ENCODE peak calls at places on chromosomes 4 and X, in eight cellular contexts. N is coronary artery, W is WERI-Rb-1, L is astrocyte of the spinal cord, O is cardiac muscle cell, J is esophagus squamous epithelium, D is K562, M is retinal pigment epithelial cell. K is an unnamed sample.

GRCh38 chr4:8735236-8736082 is 136.2 kb downstream of the HMX1 start:
- DNase-seq in N (no peak), W (no peak), L (no peak), O (no peak), J (no peak), D (no peak), M (no peak), K (no peak)

GRCh38 chrX:41449615-41450014 is 2.5 kb downstream of the NYX start:
- DNase-seq in N (no peak), W (no peak), L (peak), O (no peak), J (no peak), D (no peak), M (no peak), K (peak)

GRCh38 chrX:13287816-13288215 is 32.0 kb downstream of the ATXN3L start:
- DNase-seq in N (no peak), W (no peak), L (peak), O (peak), J (no peak), D (peak), M (peak), K (peak)

GRCh38 chr4:60682901-60683300 is 517.2 kb upstream of the ADGRL3 start:
- DNase-seq in N (no peak), W (no peak), L (peak), O (no peak), J (no peak), D (no peak), M (no peak), K (peak)

GRCh38 chrX:150017868-150018267 is 79.6 kb upstream of the EOLA2 start:
- DNase-seq in N (no peak), W (no peak), L (no peak), O (no peak), J (no peak), D (no peak), M (no peak), K (no peak)

GRCh38 chrX:12961191-12961718 is 13.7 kb upstream of the TMSB4X start:
- DNase-seq in N (no peak), W (no peak), L (no peak), O (no peak), J (no peak), D (no peak), M (no peak), K (peak)

GRCh38 chr4:169270810-169271691 is at the start of gene SH3RF1:
- DNase-seq in N (peak), W (peak), L (peak), O (peak), J (peak), D (peak), M (no peak), K (peak)

GRCh38 chrX:110384490-110384889 is 25.8 kb downstream of the RTL9 start:
- DNase-seq in N (no peak), W (no peak), L (peak), O (no peak), J (no peak), D (peak), M (no peak), K (peak)

GRCh38 chrX:108945883-108946523 is 209.6 kb upstream of the IRS4 start:
- DNase-seq in N (peak), W (no peak), L (no peak), O (no peak), J (no peak), D (no peak), M (no peak), K (no peak)

GRCh38 chr4:156475322-156475721 is 496.3 kb downstream of the PDGFC start:
- DNase-seq in N (no peak), W (no peak), L (peak), O (peak), J (no peak), D (no peak), M (peak), K (peak)

GRCh38 chr4:146165840-146166239 is 9.7 kb upstream of the LSM6 start:
- DNase-seq in N (no peak), W (no peak), L (peak), O (peak), J (no peak), D (no peak), M (no peak), K (peak)

GRCh38 chrX:29215251-29215650 is 628.0 kb downstream of the IL1RAPL1 start:
- DNase-seq in N (no peak), W (no peak), L (no peak), O (peak), J (no peak), D (no peak), M (no peak), K (peak)

GRCh38 chr4:1730532-1731135 is 9.3 kb downstream of the TACC3 start:
- DNase-seq in N (no peak), W (no peak), L (no peak), O (no peak), J (no peak), D (no peak), M (no peak), K (no peak)

GRCh38 chrX:109049903-109050302 is 313.5 kb upstream of the IRS4 start:
- DNase-seq in N (no peak), W (no peak), L (no peak), O (no peak), J (no peak), D (no peak), M (no peak), K (no peak)

GRCh38 chr4:10020871-10021676 is at the start of gene SLC2A9:
- DNase-seq in N (no peak), W (no peak), L (no peak), O (peak), J (no peak), D (no peak), M (no peak), K (peak)

GRCh38 chr4:71235321-71236206 is 103.3 kb upstream of the SLC4A4 start:
- DNase-seq in N (no peak), W (peak), L (no peak), O (no peak), J (no peak), D (no peak), M (peak), K (no peak)

GRCh38 chr4:121154103-121154515 is 10.0 kb downstream of the TNIP3 start:
- DNase-seq in N (no peak), W (no peak), L (no peak), O (no peak), J (no peak), D (no peak), M (no peak), K (no peak)

GRCh38 chr4:48970471-48970921 is 15.6 kb upstream of the CWH43 start:
- DNase-seq in N (no peak), W (no peak), L (peak), O (no peak), J (no peak), D (no peak), M (no peak), K (peak)

GRCh38 chrX:24955372-24955771 is 60.4 kb downstream of the ARX start:
- DNase-seq in N (no peak), W (no peak), L (no peak), O (no peak), J (no peak), D (no peak), M (no peak), K (no peak)

GRCh38 chrX:19912-20571 is 261.1 kb upstream of the PLCXD1 start:
- DNase-seq in N (peak), W (no peak), L (peak), O (no peak), J (no peak), D (peak), M (no peak), K (peak)

GRCh38 chrX:48531359-48531954 is 8.1 kb upstream of the TBC1D25 start:
- DNase-seq in N (no peak), W (no peak), L (peak), O (peak), J (no peak), D (peak), M (no peak), K (peak)

GRCh38 chr4:59994118-59994517 is 1206.0 kb upstream of the ADGRL3 start:
- DNase-seq in N (no peak), W (no peak), L (no peak), O (no peak), J (no peak), D (no peak), M (no peak), K (no peak)

GRCh38 chr4:142307857-142308256 is 538.2 kb downstream of the INPP4B start:
- DNase-seq in N (no peak), W (no peak), L (no peak), O (no peak), J (no peak), D (no peak), M (no peak), K (no peak)

GRCh38 chr4:74056114-74056857 is 17.8 kb upstream of the CXCL3 start:
- DNase-seq in N (no peak), W (no peak), L (peak), O (peak), J (no peak), D (peak), M (peak), K (peak)

GRCh38 chrX:150522494-150522893 is 45.9 kb upstream of the MTM1 start:
- DNase-seq in N (no peak), W (no peak), L (no peak), O (no peak), J (no peak), D (no peak), M (no peak), K (no peak)

GRCh38 chrX:153913211-153913610 is 8.7 kb downstream of the AVPR2 start:
- DNase-seq in N (no peak), W (peak), L (no peak), O (no peak), J (no peak), D (no peak), M (no peak), K (no peak)

GRCh38 chrX:46865281-46865680 is 28.4 kb downstream of the RP2 start:
- DNase-seq in N (no peak), W (no peak), L (peak), O (peak), J (no peak), D (no peak), M (peak), K (peak)

GRCh38 chr4:63637270-63637669 is 772.0 kb downstream of the TECRL start:
- DNase-seq in N (no peak), W (no peak), L (no peak), O (no peak), J (no peak), D (no peak), M (no peak), K (no peak)

GRCh38 chr4:115229873-115230272 is 116.5 kb upstream of the NDST4 start:
- DNase-seq in N (no peak), W (no peak), L (no peak), O (no peak), J (no peak), D (no peak), M (no peak), K (no peak)

DNA sequence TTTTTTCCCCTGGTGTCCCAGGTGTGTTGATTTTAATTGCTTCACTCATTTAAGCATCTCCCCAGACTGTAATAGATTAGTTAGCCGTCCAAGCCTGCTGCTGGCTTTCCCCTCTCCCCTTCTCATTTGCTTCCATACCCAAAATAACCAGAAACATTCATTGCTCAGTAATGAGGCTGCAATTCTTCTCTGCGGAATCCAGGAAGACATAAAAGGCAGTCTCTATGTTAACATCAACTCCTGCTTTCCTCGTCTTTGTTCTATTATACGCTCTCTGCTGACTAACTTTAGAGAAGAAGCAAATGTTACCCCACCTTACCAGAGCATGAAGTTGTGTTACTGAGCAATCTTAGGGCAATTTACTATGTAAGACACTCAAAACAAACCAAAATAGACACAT is 38.0 kb upstream of the SCRG1 start:
- DNase-seq in N (no peak), W (no peak), L (peak), O (no peak), J (no peak), D (no peak), M (no peak), K (no peak)
- TF ChIP-seq CTCF in N (no peak), W (no peak), L (no peak), O (no peak), J (no peak), D (no peak), M (no peak), K (no peak)

GRCh38 chrX:53287493-53288138 is 6.2 kb upstream of the IQSEC2 start:
- DNase-seq in N (no peak), W (no peak), L (peak), O (peak), J (no peak), D (no peak), M (no peak), K (peak)
- H3K4me3 ChIP-seq in N (peak), W (no peak), L (no peak), O (no peak), J (no peak), D (no peak), M (no peak), K (no peak)

GRCh38 chr4:52665592-52665991 is 6.5 kb upstream of the USP46 start:
- DNase-seq in N (no peak), W (no peak), L (no peak), O (no peak), J (no peak), D (no peak), M (no peak), K (peak)
- TF ChIP-seq CTCF in N (no peak), W (no peak), L (peak), O (peak), J (no peak), D (peak), M (peak), K (peak)

GRCh38 chrX:103586659-103587058 is 1.3 kb downstream of the TCEAL4 start:
- DNase-seq in N (no peak), W (no peak), L (no peak), O (no peak), J (no peak), D (no peak), M (no peak), K (no peak)
- H3K4me3 ChIP-seq in N (peak), W (no peak), L (peak), O (no peak), J (peak), D (no peak), M (peak), K (peak)

GRCh38 chr4:35459045-35459444 is 785.3 kb downstream of the ARAP2 start:
- DNase-seq in N (no peak), W (no peak), L (no peak), O (no peak), J (no peak), D (no peak), M (no peak), K (no peak)

GRCh38 chr4:35463251-35463952 is 780.9 kb downstream of the ARAP2 start:
- DNase-seq in N (no peak), W (peak), L (no peak), O (no peak), J (no peak), D (no peak), M (no peak), K (no peak)

GRCh38 chr4:35465096-35465495 is 779.2 kb downstream of the ARAP2 start:
- DNase-seq in N (no peak), W (no peak), L (no peak), O (no peak), J (no peak), D (no peak), M (peak), K (no peak)

DNA sequence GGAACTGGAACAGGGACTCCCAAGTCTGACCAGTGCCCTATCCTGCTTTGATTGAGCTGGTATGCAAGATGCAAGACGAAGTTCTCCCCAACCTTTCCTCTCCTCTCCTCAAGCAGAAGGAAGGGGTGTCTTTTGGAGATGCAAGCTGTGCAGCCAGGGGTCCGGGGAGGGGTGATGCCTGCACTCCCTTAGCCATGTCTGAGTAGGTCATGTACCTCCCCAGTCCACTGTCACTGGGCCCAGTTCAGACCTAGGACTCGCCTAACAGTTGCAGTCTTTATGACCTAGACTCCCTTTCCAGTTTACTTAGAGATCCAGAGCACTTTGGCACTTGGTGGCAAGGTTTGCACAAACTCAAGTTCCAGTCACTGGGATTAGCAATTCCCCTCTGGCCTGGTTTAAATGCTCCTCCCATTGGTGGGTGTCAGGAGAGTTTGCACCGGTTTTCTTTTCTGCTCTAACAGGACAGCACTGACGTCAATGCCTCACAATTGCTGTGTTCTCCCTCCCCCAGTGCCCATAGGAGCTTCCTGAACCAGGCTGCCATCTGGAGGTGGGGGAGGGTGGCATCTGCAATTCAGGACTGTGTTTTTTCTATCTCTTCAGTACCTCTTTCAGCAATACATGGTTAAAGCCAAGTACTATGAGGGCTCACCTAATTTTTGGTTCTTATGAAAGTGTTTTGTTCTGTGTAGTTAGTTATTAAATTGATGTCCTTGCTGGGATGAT is 782.2 kb downstream of the ARAP2 start:
- DNase-seq in N (no peak), W (peak), L (no peak), O (no peak), J (no peak), D (no peak), M (no peak), K (no peak)
- TF ChIP-seq CTCF in N (no peak), W (peak), L (no peak), O (no peak), J (no peak), D (no peak), M (no peak), K (no peak)